ENCODE peak calls at places on chromosome 5, in nine cellular contexts. One of them, this sample, is unnamed.
A peak's percentile ranks its signal among the peaks of the same experiment; 100 is the strongest.

GRCh38 chr5:146026307-146027010 is 78.9 kb downstream of the PLAC8L1 start:
- DNase-seq in stimulated activated CD4-positive, alpha-beta T cell treated with anti-CD3 and anti-CD28 coated beads, Interleukin-12 subunit alpha, Interleukin-12 subunit beta, amount 100 ng/mL, for 48 hours: no peak
- DNase-seq in posterior cingulate gyrus: no peak
- DNase-seq in NCI-H1436: no peak
- DNase-seq in GM19239: no peak
- DNase-seq in nucleus accumbens: no peak
- DNase-seq in NCI-H226: no peak
- DNase-seq in stimulated activated CD8-positive, alpha-beta memory T cell treated with anti-CD3 and anti-CD28 coated beads, Interleukin-15, amount 100 ng/mL, for 1 hour: no peak
- DNase-seq in H9: peak; percentile 62
- DNase-seq in this sample: no peak

GRCh38 chr5:58450018-58450417 is 9.9 kb downstream of the PLK2 start:
- DNase-seq in stimulated activated CD4-positive, alpha-beta T cell treated with anti-CD3 and anti-CD28 coated beads, Interleukin-12 subunit alpha, Interleukin-12 subunit beta, amount 100 ng/mL, for 48 hours: no peak
- DNase-seq in posterior cingulate gyrus: no peak
- DNase-seq in NCI-H1436: no peak
- DNase-seq in GM19239: no peak
- DNase-seq in nucleus accumbens: no peak
- DNase-seq in NCI-H226: no peak
- DNase-seq in stimulated activated CD8-positive, alpha-beta memory T cell treated with anti-CD3 and anti-CD28 coated beads, Interleukin-15, amount 100 ng/mL, for 1 hour: no peak
- DNase-seq in H9: no peak
- DNase-seq in this sample: no peak

GRCh38 chr5:150642991-150643710 is 2.7 kb downstream of the SYNPO start:
- DNase-seq in stimulated activated CD4-positive, alpha-beta T cell treated with anti-CD3 and anti-CD28 coated beads, Interleukin-12 subunit alpha, Interleukin-12 subunit beta, amount 100 ng/mL, for 48 hours: no peak
- DNase-seq in posterior cingulate gyrus: no peak
- DNase-seq in NCI-H1436: no peak
- DNase-seq in GM19239: no peak
- DNase-seq in nucleus accumbens: no peak
- DNase-seq in NCI-H226: no peak
- DNase-seq in stimulated activated CD8-positive, alpha-beta memory T cell treated with anti-CD3 and anti-CD28 coated beads, Interleukin-15, amount 100 ng/mL, for 1 hour: no peak
- DNase-seq in H9: no peak
- DNase-seq in this sample: no peak

GRCh38 chr5:78626009-78626571 is 22.5 kb downstream of the LHFPL2 start:
- DNase-seq in stimulated activated CD4-positive, alpha-beta T cell treated with anti-CD3 and anti-CD28 coated beads, Interleukin-12 subunit alpha, Interleukin-12 subunit beta, amount 100 ng/mL, for 48 hours: no peak
- DNase-seq in posterior cingulate gyrus: no peak
- DNase-seq in NCI-H1436: no peak
- DNase-seq in GM19239: no peak
- DNase-seq in nucleus accumbens: no peak
- DNase-seq in NCI-H226: no peak
- DNase-seq in stimulated activated CD8-positive, alpha-beta memory T cell treated with anti-CD3 and anti-CD28 coated beads, Interleukin-15, amount 100 ng/mL, for 1 hour: no peak
- DNase-seq in H9: no peak
- DNase-seq in this sample: no peak

GRCh38 chr5:179256229-179257189 is 88.8 kb downstream of the ADAMTS2 start:
- DNase-seq in stimulated activated CD4-positive, alpha-beta T cell treated with anti-CD3 and anti-CD28 coated beads, Interleukin-12 subunit alpha, Interleukin-12 subunit beta, amount 100 ng/mL, for 48 hours: no peak
- DNase-seq in posterior cingulate gyrus: no peak
- DNase-seq in NCI-H1436: no peak
- DNase-seq in GM19239: no peak
- DNase-seq in nucleus accumbens: no peak
- DNase-seq in NCI-H226: no peak
- DNase-seq in stimulated activated CD8-positive, alpha-beta memory T cell treated with anti-CD3 and anti-CD28 coated beads, Interleukin-15, amount 100 ng/mL, for 1 hour: no peak
- DNase-seq in H9: peak; percentile 6
- DNase-seq in this sample: no peak

GRCh38 chr5:132674671-132675506 is 1.1 kb downstream of the IL4 start:
- DNase-seq in stimulated activated CD4-positive, alpha-beta T cell treated with anti-CD3 and anti-CD28 coated beads, Interleukin-12 subunit alpha, Interleukin-12 subunit beta, amount 100 ng/mL, for 48 hours: no peak
- DNase-seq in posterior cingulate gyrus: no peak
- DNase-seq in NCI-H1436: no peak
- DNase-seq in GM19239: peak; percentile 55
- DNase-seq in nucleus accumbens: no peak
- DNase-seq in NCI-H226: peak; percentile 95
- DNase-seq in stimulated activated CD8-positive, alpha-beta memory T cell treated with anti-CD3 and anti-CD28 coated beads, Interleukin-15, amount 100 ng/mL, for 1 hour: no peak
- DNase-seq in H9: no peak
- DNase-seq in this sample: peak; percentile 50

GRCh38 chr5:148970876-148971275 is 92.0 kb downstream of the SH3TC2 start:
- DNase-seq in stimulated activated CD4-positive, alpha-beta T cell treated with anti-CD3 and anti-CD28 coated beads, Interleukin-12 subunit alpha, Interleukin-12 subunit beta, amount 100 ng/mL, for 48 hours: no peak
- DNase-seq in posterior cingulate gyrus: no peak
- DNase-seq in NCI-H1436: no peak
- DNase-seq in GM19239: no peak
- DNase-seq in nucleus accumbens: no peak
- DNase-seq in NCI-H226: no peak
- DNase-seq in stimulated activated CD8-positive, alpha-beta memory T cell treated with anti-CD3 and anti-CD28 coated beads, Interleukin-15, amount 100 ng/mL, for 1 hour: no peak
- DNase-seq in H9: no peak
- DNase-seq in this sample: no peak

GRCh38 chr5:6659941-6660684 is 26.9 kb downstream of the SRD5A1 start:
- DNase-seq in stimulated activated CD4-positive, alpha-beta T cell treated with anti-CD3 and anti-CD28 coated beads, Interleukin-12 subunit alpha, Interleukin-12 subunit beta, amount 100 ng/mL, for 48 hours: no peak
- DNase-seq in posterior cingulate gyrus: no peak
- DNase-seq in NCI-H1436: no peak
- DNase-seq in GM19239: peak; percentile 39
- DNase-seq in nucleus accumbens: no peak
- DNase-seq in NCI-H226: no peak
- DNase-seq in stimulated activated CD8-positive, alpha-beta memory T cell treated with anti-CD3 and anti-CD28 coated beads, Interleukin-15, amount 100 ng/mL, for 1 hour: no peak
- DNase-seq in H9: no peak
- DNase-seq in this sample: peak; percentile 64

GRCh38 chr5:173341911-173342535 is 13.8 kb upstream of the STC2 start:
- DNase-seq in stimulated activated CD4-positive, alpha-beta T cell treated with anti-CD3 and anti-CD28 coated beads, Interleukin-12 subunit alpha, Interleukin-12 subunit beta, amount 100 ng/mL, for 48 hours: no peak
- DNase-seq in posterior cingulate gyrus: no peak
- DNase-seq in NCI-H1436: no peak
- DNase-seq in GM19239: no peak
- DNase-seq in nucleus accumbens: no peak
- DNase-seq in NCI-H226: no peak
- DNase-seq in stimulated activated CD8-positive, alpha-beta memory T cell treated with anti-CD3 and anti-CD28 coated beads, Interleukin-15, amount 100 ng/mL, for 1 hour: no peak
- DNase-seq in H9: no peak
- DNase-seq in this sample: no peak

GRCh38 chr5:72244862-72245371 is 75.1 kb downstream of the MRPS27 start:
- DNase-seq in stimulated activated CD4-positive, alpha-beta T cell treated with anti-CD3 and anti-CD28 coated beads, Interleukin-12 subunit alpha, Interleukin-12 subunit beta, amount 100 ng/mL, for 48 hours: no peak
- DNase-seq in posterior cingulate gyrus: no peak
- DNase-seq in NCI-H1436: peak; percentile 31
- DNase-seq in GM19239: peak; percentile 27
- DNase-seq in nucleus accumbens: peak; percentile 30
- DNase-seq in NCI-H226: peak; percentile 33
- DNase-seq in stimulated activated CD8-positive, alpha-beta memory T cell treated with anti-CD3 and anti-CD28 coated beads, Interleukin-15, amount 100 ng/mL, for 1 hour: no peak
- DNase-seq in H9: peak; percentile 57
- DNase-seq in this sample: no peak

GRCh38 chr5:75721573-75721972 is 4.3 kb upstream of the POC5 start:
- DNase-seq in stimulated activated CD4-positive, alpha-beta T cell treated with anti-CD3 and anti-CD28 coated beads, Interleukin-12 subunit alpha, Interleukin-12 subunit beta, amount 100 ng/mL, for 48 hours: no peak
- DNase-seq in posterior cingulate gyrus: no peak
- DNase-seq in NCI-H1436: no peak
- DNase-seq in GM19239: no peak
- DNase-seq in nucleus accumbens: no peak
- DNase-seq in NCI-H226: no peak
- DNase-seq in stimulated activated CD8-positive, alpha-beta memory T cell treated with anti-CD3 and anti-CD28 coated beads, Interleukin-15, amount 100 ng/mL, for 1 hour: no peak
- DNase-seq in H9: no peak
- DNase-seq in this sample: no peak

GRCh38 chr5:142874537-142874936 is 104.4 kb downstream of the ARHGAP26 start:
- DNase-seq in stimulated activated CD4-positive, alpha-beta T cell treated with anti-CD3 and anti-CD28 coated beads, Interleukin-12 subunit alpha, Interleukin-12 subunit beta, amount 100 ng/mL, for 48 hours: no peak
- DNase-seq in posterior cingulate gyrus: no peak
- DNase-seq in NCI-H1436: no peak
- DNase-seq in GM19239: no peak
- DNase-seq in nucleus accumbens: no peak
- DNase-seq in NCI-H226: peak; percentile 63
- DNase-seq in stimulated activated CD8-positive, alpha-beta memory T cell treated with anti-CD3 and anti-CD28 coated beads, Interleukin-15, amount 100 ng/mL, for 1 hour: no peak
- DNase-seq in H9: no peak
- DNase-seq in this sample: peak; percentile 82

GRCh38 chr5:33321026-33321425 is 119.7 kb upstream of the TARS1 start:
- DNase-seq in stimulated activated CD4-positive, alpha-beta T cell treated with anti-CD3 and anti-CD28 coated beads, Interleukin-12 subunit alpha, Interleukin-12 subunit beta, amount 100 ng/mL, for 48 hours: no peak
- DNase-seq in posterior cingulate gyrus: no peak
- DNase-seq in NCI-H1436: no peak
- DNase-seq in GM19239: no peak
- DNase-seq in nucleus accumbens: no peak
- DNase-seq in NCI-H226: peak; percentile 95
- DNase-seq in stimulated activated CD8-positive, alpha-beta memory T cell treated with anti-CD3 and anti-CD28 coated beads, Interleukin-15, amount 100 ng/mL, for 1 hour: no peak
- DNase-seq in H9: no peak
- DNase-seq in this sample: no peak

GRCh38 chr5:143521891-143522290 is 118.4 kb upstream of the NR3C1 start:
- DNase-seq in stimulated activated CD4-positive, alpha-beta T cell treated with anti-CD3 and anti-CD28 coated beads, Interleukin-12 subunit alpha, Interleukin-12 subunit beta, amount 100 ng/mL, for 48 hours: no peak
- DNase-seq in posterior cingulate gyrus: no peak
- DNase-seq in NCI-H1436: no peak
- DNase-seq in GM19239: no peak
- DNase-seq in nucleus accumbens: no peak
- DNase-seq in NCI-H226: no peak
- DNase-seq in stimulated activated CD8-positive, alpha-beta memory T cell treated with anti-CD3 and anti-CD28 coated beads, Interleukin-15, amount 100 ng/mL, for 1 hour: no peak
- DNase-seq in H9: no peak
- DNase-seq in this sample: no peak